ENCODE peak calls at places on chromosomes 2 and 18, in five cellular contexts. M is IMR-90, P is mesendoderm, K is mesenchymal stem cell, E is H1. Q is an unnamed sample.
A peak's percentile ranks its signal among the peaks of the same experiment; 100 is the strongest.

GRCh38 chr2:120559401-120559800 is 176.3 kb upstream of the GLI2 start:
- DNase-seq in M (peak; percentile 100), P (no peak), K (peak; percentile 99), E (no peak), Q (no peak)

GRCh38 chr2:33126973-33127372 is 180.2 kb downstream of the LTBP1 start:
- DNase-seq in M (peak; percentile 65), P (no peak), K (no peak), E (no peak), Q (no peak)

GRCh38 chr2:233059797-233060499 is at the start of gene INPP5D:
- DNase-seq in M (no peak), P (no peak), K (no peak), E (no peak), Q (no peak)

GRCh38 chr2:190277234-190278112 is 42.2 kb downstream of the HIBCH start:
- DNase-seq in M (peak; percentile 51), P (peak; percentile 73), K (peak; percentile 58), E (no peak), Q (peak; percentile 20)

GRCh38 chr2:180145163-180145562 is 138.1 kb upstream of the CWC22 start:
- DNase-seq in M (no peak), P (peak; percentile 16), K (no peak), E (no peak), Q (no peak)

GRCh38 chr2:15533860-15534480 is 27.2 kb downstream of the NBAS start:
- DNase-seq in M (no peak), P (no peak), K (no peak), E (no peak), Q (no peak)

GRCh38 chr2:79721966-79722365 is 209.1 kb downstream of the CTNNA2 start:
- DNase-seq in M (peak; percentile 67), P (no peak), K (no peak), E (no peak), Q (no peak)

GRCh38 chr2:207571370-207571769 is 41.6 kb downstream of the CREB1 start:
- DNase-seq in M (no peak), P (no peak), K (no peak), E (no peak), Q (no peak)

GRCh38 chr2:28080911-28081310 is 190.4 kb downstream of the BABAM2 start:
- DNase-seq in M (peak; percentile 52), P (no peak), K (peak; percentile 73), E (no peak), Q (no peak)

GRCh38 chr2:65955259-65955658 is 479.7 kb upstream of the MEIS1 start:
- DNase-seq in M (no peak), P (no peak), K (no peak), E (no peak), Q (no peak)

GRCh38 chr2:216696751-216697560 is 1.6 kb upstream of the IGFBP5 start:
- DNase-seq in M (peak; percentile 71), P (peak; percentile 81), K (peak; percentile 73), E (no peak), Q (no peak)

GRCh38 chr2:149422337-149422990 is 92.1 kb downstream of the LYPD6 start:
- DNase-seq in M (peak; percentile 27), P (peak; percentile 66), K (peak; percentile 24), E (no peak), Q (no peak)

GRCh38 chr18:56873441-56874140 is 222.4 kb downstream of the WDR7 start:
- DNase-seq in M (no peak), P (peak; percentile 73), K (no peak), E (no peak), Q (peak; percentile 17)

GRCh38 chr2:119248751-119249150 is 25.1 kb downstream of the STEAP3 start:
- DNase-seq in M (no peak), P (no peak), K (no peak), E (no peak), Q (no peak)

GRCh38 chr2:152456262-152456661 is 121.3 kb downstream of the FMNL2 start:
- DNase-seq in M (peak; percentile 20), P (peak; percentile 87), K (peak; percentile 57), E (no peak), Q (no peak)

GRCh38 chr2:229133155-229133772 is 137.8 kb downstream of the PID1 start:
- DNase-seq in M (peak; percentile 12), P (peak; percentile 68), K (peak; percentile 36), E (no peak), Q (peak; percentile 40)

GRCh38 chr2:164770421-164770916 is 71.2 kb downstream of the COBLL1 start:
- DNase-seq in M (no peak), P (no peak), K (no peak), E (no peak), Q (no peak)

GRCh38 chr2:24313744-24314632 is 46.3 kb downstream of the ITSN2 start:
- DNase-seq in M (peak; percentile 51), P (no peak), K (no peak), E (no peak), Q (no peak)

GRCh38 chr2:74778381-74779371 is 55.3 kb upstream of the HK2 start:
- DNase-seq in M (peak; percentile 18), P (peak; percentile 97), K (peak; percentile 63), E (peak; percentile 83), Q (peak; percentile 68)

GRCh38 chr2:88563134-88563533 is 64.1 kb downstream of the EIF2AK3 start:
- DNase-seq in M (peak; percentile 52), P (no peak), K (no peak), E (no peak), Q (no peak)

GRCh38 chr2:218400930-218401833 is 1.5 kb downstream of the CTDSP1 start:
- DNase-seq in M (no peak), P (no peak), K (no peak), E (no peak), Q (no peak)

GRCh38 chr18:42801706-42802105 is 313.8 kb downstream of the RIT2 start:
- DNase-seq in M (no peak), P (no peak), K (peak; percentile 97), E (no peak), Q (no peak)

GRCh38 chr2:8677646-8678592 is 3.9 kb upstream of the ID2 start:
- DNase-seq in M (peak; percentile 54), P (peak; percentile 95), K (peak; percentile 92), E (peak; percentile 71), Q (peak; percentile 58)

GRCh38 chr2:8679567-8679826 is 2.4 kb upstream of the ID2 start:
- DNase-seq in M (no peak), P (no peak), K (no peak), E (no peak), Q (no peak)

GRCh38 chr2:8676915-8677645 is 4.8 kb upstream of the ID2 start:
- DNase-seq in M (peak; percentile 9), P (peak; percentile 81), K (peak; percentile 51), E (no peak), Q (peak; percentile 18)

GRCh38 chr2:8679827-8680731 is 1.8 kb upstream of the ID2 start:
- DNase-seq in M (peak; percentile 43), P (peak; percentile 56), K (peak; percentile 59), E (no peak), Q (peak; percentile 26)

GRCh38 chr2:8678731-8679566 is 2.9 kb upstream of the ID2 start:
- DNase-seq in M (peak; percentile 91), P (peak; percentile 97), K (peak; percentile 95), E (peak; percentile 87), Q (peak; percentile 96)
- H3K18ac ChIP-seq in M (peak overlapping the region; percentile 84), P (peak overlapping the region; percentile 98), K (peak overlapping the region; percentile 99), E (peak overlapping the region; percentile 75), Q (peak overlapping the region; percentile 98)

DNA sequence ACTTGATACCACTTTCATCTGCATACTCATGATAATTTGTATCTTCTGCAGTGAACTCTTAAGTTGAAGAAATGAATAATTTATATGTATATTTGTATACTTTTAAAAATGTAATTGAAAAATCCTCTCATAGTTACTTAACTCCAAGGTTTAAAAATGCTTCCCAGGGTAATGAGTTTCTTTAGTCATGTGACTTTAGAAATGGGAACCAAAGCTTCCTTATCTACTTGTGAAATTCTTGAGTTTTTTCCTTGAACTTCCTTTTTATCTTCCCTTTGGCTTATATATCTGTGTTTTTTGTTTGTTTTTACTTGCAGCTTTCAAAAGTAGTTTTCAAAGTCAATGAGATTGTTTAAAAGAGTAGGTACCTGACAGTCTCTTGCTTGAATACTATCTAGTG is 4.5 kb downstream of the CFLAR start:
- DNase-seq in M (no peak), P (no peak), K (no peak), E (no peak), Q (no peak)
- H2BK15ac ChIP-seq in M (no peak overlapping the region), P (no peak overlapping the region), K (no peak overlapping the region), E (no peak overlapping the region), Q (no peak overlapping the region)

GRCh38 chr2:132670104-132670960 is at the start of gene LYPD1:
- DNase-seq in M (no peak), P (peak; percentile 76), K (peak; percentile 22), E (peak; percentile 66), Q (peak; percentile 20)

GRCh38 chr2:132668986-132669853 is 785 bp downstream of the LYPD1 start:
- DNase-seq in M (no peak), P (peak; percentile 57), K (peak; percentile 22), E (peak; percentile 74), Q (no peak)

GRCh38 chr2:132669854-132670103 is 226 bp downstream of the LYPD1 start:
- DNase-seq in M (no peak), P (no peak), K (peak; percentile 9), E (peak; percentile 67), Q (peak; percentile 44)

GRCh38 chr2:132667716-132668115 is 2.3 kb downstream of the LYPD1 start:
- DNase-seq in M (peak; percentile 44), P (peak; percentile 31), K (no peak), E (no peak), Q (no peak)

GRCh38 chr2:132668189-132668833 is 1.7 kb downstream of the LYPD1 start:
- DNase-seq in M (no peak), P (peak; percentile 70), K (peak; percentile 7), E (peak; percentile 73), Q (no peak)
- H3K4me3 ChIP-seq in M (peak overlapping the region; percentile 69), P (no peak overlapping the region), K (peak overlapping the region; percentile 38), E (peak overlapping the region; percentile 67), Q (peak overlapping the region; percentile 49)

GRCh38 chr2:241751776-241752175 is 17.3 kb downstream of the D2HGDH start:
- DNase-seq in M (no peak), P (no peak), K (no peak), E (no peak), Q (no peak)
- H3K18ac ChIP-seq in M (no peak overlapping the region), P (no peak overlapping the region), K (no peak overlapping the region), E (no peak overlapping the region), Q (no peak overlapping the region)

GRCh38 chr2:61763605-61764034 is 90.2 kb downstream of the FAM161A start:
- DNase-seq in M (peak; percentile 89), P (no peak), K (peak; percentile 93), E (no peak), Q (no peak)
- H2BK15ac ChIP-seq in M (peak overlapping the region; percentile 93), P (no peak overlapping the region), K (peak overlapping the region; percentile 82), E (no peak overlapping the region), Q (no peak overlapping the region)

DNA sequence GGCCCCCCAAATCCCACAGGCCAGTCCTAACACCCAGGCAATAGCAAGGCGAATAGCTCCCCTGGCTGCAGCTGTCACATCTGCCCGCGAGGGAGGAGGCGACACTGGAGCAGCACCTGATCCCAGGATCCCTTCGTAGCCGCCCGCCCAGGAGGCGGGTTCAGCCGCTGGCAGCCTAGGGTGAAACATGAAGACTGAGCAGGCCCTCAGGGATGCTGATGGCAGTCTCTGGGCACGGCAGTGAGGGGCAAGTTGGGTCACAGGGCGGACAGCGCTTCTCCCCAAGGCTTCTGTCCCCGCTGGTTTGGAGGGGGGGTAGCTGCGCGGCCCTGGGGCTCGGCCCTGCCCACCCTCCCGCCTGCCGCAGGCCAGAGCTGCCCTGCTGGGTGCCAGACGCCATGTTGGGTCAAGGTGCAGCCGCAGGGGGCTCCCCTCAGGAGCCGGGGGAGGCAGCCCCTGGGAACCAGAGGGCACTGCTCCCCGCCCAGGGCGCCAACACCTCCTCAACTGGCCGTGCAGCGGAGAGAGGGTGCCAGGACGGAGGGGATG is 1.9 kb downstream of the DNMT3A start:
- DNase-seq in M (no peak), P (peak; percentile 57), K (no peak), E (peak; percentile 67), Q (no peak)
- H3K4me3 ChIP-seq in M (peak overlapping the region; percentile 60), P (no peak overlapping the region), K (peak overlapping the region; percentile 71), E (peak overlapping the region; percentile 38), Q (no peak overlapping the region)

GRCh38 chr2:62042400-62042799 is 136.9 kb downstream of the COMMD1 start:
- DNase-seq in M (no peak), P (no peak), K (no peak), E (no peak), Q (no peak)
- H3K18ac ChIP-seq in M (no peak overlapping the region), P (peak overlapping the region; percentile 13), K (no peak overlapping the region), E (no peak overlapping the region), Q (peak overlapping the region; percentile 5)